ENCODE peak calls at places on chromosomes 16 and 17, in four cellular contexts. C, P, E and Y are unnamed samples.

GRCh38 chr17:58088624-58089023 is 5.4 kb downstream of the DYNLL2 start:
- DNase-seq in C (peak), P (no peak), E (no peak), Y (no peak)

GRCh38 chr17:40535924-40536717 is 29.2 kb downstream of the CCR7 start:
- DNase-seq in C (peak), P (no peak), E (no peak), Y (no peak)

GRCh38 chr16:82750078-82750477 is 123.3 kb downstream of the CDH13 start:
- DNase-seq in C (no peak), P (no peak), E (no peak), Y (no peak)

GRCh38 chr16:72901012-72901411 is 146.9 kb downstream of the ZFHX3 start:
- DNase-seq in C (no peak), P (no peak), E (no peak), Y (no peak)

GRCh38 chr17:37708616-37709212 is 36.1 kb downstream of the HNF1B start:
- DNase-seq in C (no peak), P (no peak), E (no peak), Y (no peak)

GRCh38 chr17:21168555-21168865 is 41.7 kb downstream of the DHRS7B start:
- DNase-seq in C (no peak), P (no peak), E (no peak), Y (no peak)

GRCh38 chr17:62847426-62847825 is 39.3 kb upstream of the MARCHF10 start:
- DNase-seq in C (no peak), P (no peak), E (no peak), Y (no peak)

GRCh38 chr16:74942977-74943918 is 41.7 kb downstream of the WDR59 start:
- DNase-seq in C (no peak), P (no peak), E (no peak), Y (no peak)

GRCh38 chr16:48271728-48272127 is 24.4 kb upstream of the ABCC11 start:
- DNase-seq in C (no peak), P (no peak), E (no peak), Y (no peak)

GRCh38 chr16:2385441-2385840 is 43.8 kb upstream of the CCNF start:
- DNase-seq in C (no peak), P (no peak), E (no peak), Y (no peak)

GRCh38 chr17:51814521-51814920 is 344.0 kb downstream of the CA10 start:
- DNase-seq in C (no peak), P (no peak), E (no peak), Y (no peak)
- H3K27ac ChIP-seq in C (no peak), P (no peak), E (no peak), Y (no peak)

DNA sequence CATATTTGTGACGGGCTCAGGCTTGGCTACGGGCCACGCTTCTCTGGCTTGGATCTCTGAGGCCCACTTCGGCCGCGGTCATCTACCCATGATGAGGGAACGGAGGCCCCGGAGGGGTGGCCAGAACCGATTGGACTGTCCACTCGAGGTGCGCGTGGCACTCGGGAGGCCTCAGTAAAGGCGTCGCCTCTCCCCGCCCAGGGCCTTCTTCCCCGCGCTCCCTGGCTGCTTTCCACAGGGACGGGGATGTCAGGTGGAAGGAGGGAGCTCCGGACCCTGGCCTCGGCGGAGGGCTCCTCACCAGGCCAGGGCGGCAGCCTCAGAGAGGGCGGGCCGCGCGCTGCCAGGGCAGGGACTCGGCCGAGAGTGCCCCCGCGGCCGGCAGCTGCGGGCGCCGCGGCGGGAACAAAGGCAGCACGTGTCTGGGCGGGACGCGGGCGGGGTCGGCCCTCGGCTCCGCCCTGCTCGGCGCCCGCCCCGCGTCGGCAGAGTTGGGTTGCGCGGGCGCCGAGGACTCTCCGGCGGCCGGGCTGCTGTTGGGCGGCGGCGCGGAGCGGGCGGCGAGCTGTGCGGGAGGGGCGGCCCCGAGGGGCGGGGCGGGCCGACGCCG is 597 bp upstream of the CDK5R1 start:
- DNase-seq in C (peak), P (no peak), E (peak), Y (no peak)
- TF ChIP-seq SIN3A in C (peak), P (no peak), E (no peak), Y (no peak)

GRCh38 chr17:28515518-28515917 is 9.4 kb downstream of the FOXN1 start:
- DNase-seq in C (no peak), P (no peak), E (no peak), Y (no peak)
- H3K27ac ChIP-seq in C (no peak), P (no peak), E (no peak), Y (no peak)

GRCh38 chr16:1037023-1037933 is 35.3 kb upstream of the SSTR5 start:
- DNase-seq in C (no peak), P (no peak), E (no peak), Y (no peak)
- TF ChIP-seq SIN3A in C (no peak), P (no peak), E (no peak), Y (no peak)

GRCh38 chr17:81935709-81936084 is 1.4 kb downstream of the PYCR1 start:
- DNase-seq in C (no peak), P (no peak), E (no peak), Y (no peak)
- H3K27ac ChIP-seq in C (peak), P (no peak), E (no peak), Y (peak)

GRCh38 chr16:57140866-57141668 is 44.8 kb downstream of the PSME3IP1 start:
- DNase-seq in C (peak), P (no peak), E (peak), Y (no peak)
- TF ChIP-seq SIN3A in C (no peak), P (no peak), E (no peak), Y (no peak)

GRCh38 chr17:32746698-32747097 is 130.2 kb downstream of the MYO1D start:
- DNase-seq in C (no peak), P (no peak), E (no peak), Y (no peak)
- H3K27ac ChIP-seq in C (no peak), P (no peak), E (no peak), Y (no peak)